ENCODE peak calls at places on chromosomes 11 and 22, in eight cellular contexts. One of them, this sample, is unnamed.

GRCh38 chr22:43241138-43241597 is 54.2 kb upstream of the TTLL12 start:
- DNase-seq in GM13977: no peak
- DNase-seq in B cell: no peak
- DNase-seq in A549: no peak
- DNase-seq in neural crest cell: no peak
- DNase-seq in cardiac muscle cell: no peak
- DNase-seq in AG10803: no peak
- DNase-seq in heart right ventricle: no peak
- DNase-seq in this sample: no peak

GRCh38 chr11:19714387-19715363 is 2.0 kb downstream of the NAV2 start:
- DNase-seq in GM13977: no peak
- DNase-seq in B cell: peak
- DNase-seq in A549: peak
- DNase-seq in neural crest cell: no peak
- DNase-seq in cardiac muscle cell: peak
- DNase-seq in AG10803: peak
- DNase-seq in heart right ventricle: peak
- DNase-seq in this sample: no peak

GRCh38 chr11:134584706-134585445 is 172.8 kb upstream of the B3GAT1 start:
- DNase-seq in GM13977: no peak
- DNase-seq in B cell: no peak
- DNase-seq in A549: no peak
- DNase-seq in neural crest cell: no peak
- DNase-seq in cardiac muscle cell: no peak
- DNase-seq in AG10803: no peak
- DNase-seq in heart right ventricle: peak
- DNase-seq in this sample: no peak

GRCh38 chr22:37626144-37626543 is 13.3 kb upstream of the SH3BP1 start:
- DNase-seq in GM13977: no peak
- DNase-seq in B cell: no peak
- DNase-seq in A549: no peak
- DNase-seq in neural crest cell: no peak
- DNase-seq in cardiac muscle cell: no peak
- DNase-seq in AG10803: peak
- DNase-seq in heart right ventricle: peak
- DNase-seq in this sample: no peak

GRCh38 chr11:132131051-132131450 is 760.6 kb downstream of the NTM start:
- DNase-seq in GM13977: no peak
- DNase-seq in B cell: no peak
- DNase-seq in A549: no peak
- DNase-seq in neural crest cell: no peak
- DNase-seq in cardiac muscle cell: no peak
- DNase-seq in AG10803: no peak
- DNase-seq in heart right ventricle: no peak
- DNase-seq in this sample: no peak

GRCh38 chr11:72921028-72921716 is 107.0 kb downstream of the ATG16L2 start:
- DNase-seq in GM13977: no peak
- DNase-seq in B cell: no peak
- DNase-seq in A549: no peak
- DNase-seq in neural crest cell: no peak
- DNase-seq in cardiac muscle cell: no peak
- DNase-seq in AG10803: no peak
- DNase-seq in heart right ventricle: no peak
- DNase-seq in this sample: no peak

GRCh38 chr11:112322173-112322813 is 61.6 kb upstream of the PLET1 start:
- DNase-seq in GM13977: no peak
- DNase-seq in B cell: no peak
- DNase-seq in A549: no peak
- DNase-seq in neural crest cell: no peak
- DNase-seq in cardiac muscle cell: no peak
- DNase-seq in AG10803: no peak
- DNase-seq in heart right ventricle: no peak
- DNase-seq in this sample: no peak

GRCh38 chr11:77411238-77411637 is 62.7 kb downstream of the PAK1 start:
- DNase-seq in GM13977: peak
- DNase-seq in B cell: no peak
- DNase-seq in A549: peak
- DNase-seq in neural crest cell: peak
- DNase-seq in cardiac muscle cell: peak
- DNase-seq in AG10803: peak
- DNase-seq in heart right ventricle: peak
- DNase-seq in this sample: peak

GRCh38 chr11:128530119-128531091 is 57.0 kb downstream of the ETS1 start:
- DNase-seq in GM13977: no peak
- DNase-seq in B cell: no peak
- DNase-seq in A549: no peak
- DNase-seq in neural crest cell: no peak
- DNase-seq in cardiac muscle cell: no peak
- DNase-seq in AG10803: peak
- DNase-seq in heart right ventricle: no peak
- DNase-seq in this sample: no peak

GRCh38 chr11:27718853-27719574 is 18.8 kb upstream of the BDNF start:
- DNase-seq in GM13977: no peak
- DNase-seq in B cell: peak
- DNase-seq in A549: peak
- DNase-seq in neural crest cell: peak
- DNase-seq in cardiac muscle cell: peak
- DNase-seq in AG10803: peak
- DNase-seq in heart right ventricle: peak
- DNase-seq in this sample: no peak

GRCh38 chr11:75524576-75525432 is 937 bp downstream of the GDPD5 start:
- DNase-seq in GM13977: peak
- DNase-seq in B cell: peak
- DNase-seq in A549: no peak
- DNase-seq in neural crest cell: no peak
- DNase-seq in cardiac muscle cell: peak
- DNase-seq in AG10803: peak
- DNase-seq in heart right ventricle: no peak
- DNase-seq in this sample: peak

GRCh38 chr11:65356394-65356972 is 1.9 kb downstream of the TIGD3 start:
- DNase-seq in GM13977: no peak
- DNase-seq in B cell: no peak
- DNase-seq in A549: no peak
- DNase-seq in neural crest cell: no peak
- DNase-seq in cardiac muscle cell: no peak
- DNase-seq in AG10803: no peak
- DNase-seq in heart right ventricle: no peak
- DNase-seq in this sample: no peak

DNA sequence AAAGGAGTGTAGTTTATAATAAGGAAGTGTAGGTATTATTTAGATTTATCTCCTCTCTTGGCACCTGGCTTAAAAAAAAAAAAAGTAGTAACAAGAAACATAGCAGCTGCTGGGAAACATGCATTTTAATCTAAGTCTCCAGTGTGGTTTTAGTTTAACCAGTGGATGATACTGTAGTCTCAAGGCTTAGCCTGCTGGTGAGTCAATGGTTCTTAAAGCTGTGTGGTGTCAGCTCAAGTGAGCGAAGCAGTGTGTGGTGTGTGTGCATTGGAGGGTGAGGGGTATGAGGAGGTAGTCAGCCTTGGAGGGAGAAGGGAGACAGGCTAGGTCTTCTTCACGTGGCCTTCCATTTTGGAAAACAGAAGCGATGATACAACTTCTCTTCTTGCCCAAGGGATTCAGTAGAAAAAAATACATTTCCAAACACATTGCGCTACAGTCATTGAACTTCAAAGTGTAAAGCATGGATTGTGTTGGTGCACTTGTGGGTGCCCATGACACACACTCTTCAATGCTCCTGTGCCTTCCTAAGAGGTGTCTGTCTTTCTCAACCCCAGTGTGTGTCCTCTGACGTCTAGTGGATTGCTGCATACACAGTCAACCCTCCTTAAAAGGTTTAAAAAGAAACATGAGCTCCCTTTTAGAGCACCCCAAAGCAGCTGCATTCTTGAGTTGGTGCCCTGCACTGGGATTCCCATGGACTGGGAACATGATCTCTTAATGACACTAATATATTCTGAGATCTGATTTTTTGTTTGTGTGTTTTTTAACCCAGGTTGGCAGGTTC is 40.1 kb downstream of the ZBTB16 start:
- DNase-seq in GM13977: no peak
- DNase-seq in B cell: no peak
- DNase-seq in A549: no peak
- DNase-seq in neural crest cell: no peak
- DNase-seq in cardiac muscle cell: no peak
- DNase-seq in AG10803: no peak
- DNase-seq in heart right ventricle: no peak
- DNase-seq in this sample: no peak
- TF ChIP-seq CTCF in GM13977: no peak
- TF ChIP-seq CTCF in B cell: no peak
- TF ChIP-seq CTCF in A549: no peak
- TF ChIP-seq CTCF in neural crest cell: no peak
- TF ChIP-seq CTCF in cardiac muscle cell: no peak
- TF ChIP-seq CTCF in AG10803: no peak
- TF ChIP-seq CTCF in heart right ventricle: no peak
- TF ChIP-seq CTCF in this sample: no peak

GRCh38 chr11:69135420-69136363 is 20.0 kb upstream of the SMIM38 start:
- DNase-seq in GM13977: no peak
- DNase-seq in B cell: no peak
- DNase-seq in A549: no peak
- DNase-seq in neural crest cell: no peak
- DNase-seq in cardiac muscle cell: no peak
- DNase-seq in AG10803: no peak
- DNase-seq in heart right ventricle: no peak
- DNase-seq in this sample: no peak

GRCh38 chr11:69138265-69138664 is 17.5 kb upstream of the SMIM38 start:
- DNase-seq in GM13977: no peak
- DNase-seq in B cell: no peak
- DNase-seq in A549: peak
- DNase-seq in neural crest cell: no peak
- DNase-seq in cardiac muscle cell: no peak
- DNase-seq in AG10803: peak
- DNase-seq in heart right ventricle: no peak
- DNase-seq in this sample: no peak

GRCh38 chr11:69137148-69137844 is 18.4 kb upstream of the SMIM38 start:
- DNase-seq in GM13977: no peak
- DNase-seq in B cell: no peak
- DNase-seq in A549: no peak
- DNase-seq in neural crest cell: no peak
- DNase-seq in cardiac muscle cell: no peak
- DNase-seq in AG10803: no peak
- DNase-seq in heart right ventricle: peak
- DNase-seq in this sample: no peak

GRCh38 chr11:69134957-69135356 is 20.8 kb upstream of the SMIM38 start:
- DNase-seq in GM13977: no peak
- DNase-seq in B cell: no peak
- DNase-seq in A549: no peak
- DNase-seq in neural crest cell: no peak
- DNase-seq in cardiac muscle cell: no peak
- DNase-seq in AG10803: no peak
- DNase-seq in heart right ventricle: no peak
- DNase-seq in this sample: no peak

GRCh38 chr11:69136471-69136870 is 19.3 kb upstream of the SMIM38 start:
- DNase-seq in GM13977: no peak
- DNase-seq in B cell: no peak
- DNase-seq in A549: no peak
- DNase-seq in neural crest cell: no peak
- DNase-seq in cardiac muscle cell: no peak
- DNase-seq in AG10803: no peak
- DNase-seq in heart right ventricle: no peak
- DNase-seq in this sample: no peak
- TF ChIP-seq CTCF in GM13977: no peak
- TF ChIP-seq CTCF in B cell: no peak
- TF ChIP-seq CTCF in A549: no peak
- TF ChIP-seq CTCF in neural crest cell: no peak
- TF ChIP-seq CTCF in cardiac muscle cell: no peak
- TF ChIP-seq CTCF in AG10803: no peak
- TF ChIP-seq CTCF in heart right ventricle: no peak
- TF ChIP-seq CTCF in this sample: no peak

GRCh38 chr22:24553597-24554315 is 1.2 kb downstream of the GUCD1 start:
- DNase-seq in GM13977: no peak
- DNase-seq in B cell: no peak
- DNase-seq in A549: no peak
- DNase-seq in neural crest cell: no peak
- DNase-seq in cardiac muscle cell: no peak
- DNase-seq in AG10803: peak
- DNase-seq in heart right ventricle: peak
- DNase-seq in this sample: no peak

GRCh38 chr22:24559471-24559870 is 3.7 kb downstream of the SNRPD3 start:
- DNase-seq in GM13977: no peak
- DNase-seq in B cell: no peak
- DNase-seq in A549: no peak
- DNase-seq in neural crest cell: no peak
- DNase-seq in cardiac muscle cell: peak
- DNase-seq in AG10803: no peak
- DNase-seq in heart right ventricle: no peak
- DNase-seq in this sample: no peak

GRCh38 chr22:24554316-24555159 is at the start of gene GUCD1:
- DNase-seq in GM13977: peak
- DNase-seq in B cell: peak
- DNase-seq in A549: no peak
- DNase-seq in neural crest cell: peak
- DNase-seq in cardiac muscle cell: peak
- DNase-seq in AG10803: peak
- DNase-seq in heart right ventricle: no peak
- DNase-seq in this sample: no peak

GRCh38 chr22:24555160-24555495 is 190 bp upstream of the GUCD1 start:
- DNase-seq in GM13977: peak
- DNase-seq in B cell: peak
- DNase-seq in A549: peak
- DNase-seq in neural crest cell: peak
- DNase-seq in cardiac muscle cell: peak
- DNase-seq in AG10803: peak
- DNase-seq in heart right ventricle: peak
- DNase-seq in this sample: peak

DNA sequence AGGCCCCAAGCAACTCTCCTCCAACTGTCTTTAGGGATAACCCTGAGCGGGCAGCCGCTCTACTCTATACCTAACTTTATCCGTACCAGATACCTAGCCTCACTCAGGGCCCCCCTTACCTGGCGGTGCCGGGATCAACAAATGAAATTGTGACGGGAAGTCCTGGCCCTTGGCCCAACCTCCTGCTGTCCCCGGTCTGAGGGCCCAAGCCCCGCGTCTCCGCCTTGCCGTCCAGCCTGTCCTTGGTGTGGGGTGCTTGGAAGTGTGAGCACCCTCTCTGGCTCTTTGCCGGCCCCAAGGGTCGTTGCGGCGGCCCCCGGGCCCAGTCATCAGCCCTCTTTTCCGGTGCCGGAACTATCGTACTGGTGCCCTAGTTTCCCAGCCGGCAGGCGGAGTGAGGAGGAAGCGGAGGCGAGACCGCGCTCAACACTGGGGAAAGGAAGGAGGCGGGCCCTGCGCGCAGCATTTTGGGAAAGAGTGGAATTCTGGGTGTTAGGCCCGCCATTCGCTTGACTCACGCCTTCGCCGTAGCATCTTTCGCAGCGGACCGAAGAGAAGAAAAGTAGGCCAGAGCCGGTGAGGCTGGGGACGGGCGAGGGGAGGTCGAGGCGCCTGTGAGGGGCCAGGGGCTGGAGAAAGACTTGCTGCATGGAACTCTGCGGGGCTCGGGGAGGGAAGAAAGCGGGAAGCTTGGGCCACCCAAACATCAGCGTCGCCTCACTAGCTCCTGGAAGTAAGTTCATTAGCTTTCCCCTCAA is at the start of gene SNRPD3:
- DNase-seq in GM13977: peak
- DNase-seq in B cell: peak
- DNase-seq in A549: peak
- DNase-seq in neural crest cell: peak
- DNase-seq in cardiac muscle cell: peak
- DNase-seq in AG10803: peak
- DNase-seq in heart right ventricle: peak
- DNase-seq in this sample: peak
- TF ChIP-seq CTCF in GM13977: no peak
- TF ChIP-seq CTCF in B cell: no peak
- TF ChIP-seq CTCF in A549: no peak
- TF ChIP-seq CTCF in neural crest cell: peak
- TF ChIP-seq CTCF in cardiac muscle cell: peak
- TF ChIP-seq CTCF in AG10803: no peak
- TF ChIP-seq CTCF in heart right ventricle: peak
- TF ChIP-seq CTCF in this sample: no peak

GRCh38 chr11:74487875-74488274 is 5.6 kb downstream of the LIPT2 start:
- DNase-seq in GM13977: no peak
- DNase-seq in B cell: no peak
- DNase-seq in A549: peak
- DNase-seq in neural crest cell: no peak
- DNase-seq in cardiac muscle cell: no peak
- DNase-seq in AG10803: no peak
- DNase-seq in heart right ventricle: no peak
- DNase-seq in this sample: no peak
- TF ChIP-seq CTCF in GM13977: peak
- TF ChIP-seq CTCF in B cell: no peak
- TF ChIP-seq CTCF in A549: peak
- TF ChIP-seq CTCF in neural crest cell: peak
- TF ChIP-seq CTCF in cardiac muscle cell: peak
- TF ChIP-seq CTCF in AG10803: no peak
- TF ChIP-seq CTCF in heart right ventricle: no peak
- TF ChIP-seq CTCF in this sample: no peak

This sample was measured in natural killer cell.